ENCODE peak calls at places on chromosomes 11 and 22, in nine cellular contexts. V is fibroblast of mammary gland, E is lower lobe of right lung, F is choroid plexus epithelial cell, H is endothelial cell, U is bronchial epithelial cell, C is GM10248, M is cardiac muscle cell, D is left ventricle myocardium inferior. Z is an unnamed sample.

GRCh38 chr11:46916669-46917108 is 1.7 kb downstream of the LRP4 start:
- DNase-seq in F (peak), C (peak), D (peak), M (peak), U (peak), E (no peak), V (peak), H (peak), Z (peak)

GRCh38 chr11:3109921-3110706 is 52.9 kb upstream of the CARS1 start:
- DNase-seq in M (peak), U (peak), V (peak), F (peak), H (peak), E (peak), C (peak), D (no peak), Z (peak)

GRCh38 chr22:32920032-32920628 is 118.6 kb downstream of the TIMP3 start:
- DNase-seq in D (peak), M (no peak), H (no peak), V (peak), F (peak), U (no peak), C (no peak), E (no peak), Z (no peak)

GRCh38 chr11:44936527-44936926 is 14.2 kb downstream of the TP53I11 start:
- DNase-seq in F (peak), M (peak), C (peak), V (peak), U (peak), E (peak), D (peak), H (peak), Z (peak)

GRCh38 chr11:8234425-8234821 is 29.3 kb downstream of the LMO1 start:
- DNase-seq in M (no peak), V (no peak), H (no peak), U (no peak), C (no peak), D (no peak), F (no peak), E (peak), Z (no peak)

GRCh38 chr11:65427691-65428577 is 5.3 kb downstream of the NEAT1 start:
- DNase-seq in H (no peak), C (no peak), U (peak), F (peak), M (no peak), E (no peak), V (peak), D (no peak), Z (peak)

GRCh38 chr11:116981216-116981887 is 116.9 kb downstream of the SIK3 start:
- DNase-seq in U (no peak), V (peak), M (no peak), D (no peak), E (no peak), C (no peak), H (no peak), F (no peak), Z (no peak)

GRCh38 chr11:35144811-35145210 is 5.8 kb downstream of the CD44 start:
- DNase-seq in D (no peak), C (no peak), M (no peak), E (no peak), F (peak), V (peak), U (peak), H (no peak), Z (no peak)

GRCh38 chr22:19085233-19086043 is 36.8 kb downstream of the DGCR2 start:
- DNase-seq in V (peak), M (no peak), D (no peak), F (peak), U (peak), E (no peak), C (peak), H (peak), Z (no peak)

GRCh38 chr22:33300165-33300564 is 242.0 kb upstream of the SYN3 start:
- DNase-seq in E (no peak), H (no peak), V (no peak), U (no peak), F (no peak), D (peak), C (no peak), M (peak), Z (no peak)

GRCh38 chr22:40196628-40197027 is 18.9 kb downstream of the TNRC6B start:
- DNase-seq in M (no peak), D (no peak), F (peak), V (peak), E (no peak), H (no peak), C (peak), U (peak), Z (peak)

GRCh38 chr11:36123353-36124220 is 165.6 kb downstream of the COMMD9 start:
- DNase-seq in U (no peak), E (no peak), H (no peak), C (no peak), V (no peak), M (no peak), D (no peak), F (peak), Z (no peak)

GRCh38 chr11:8814209-8814922 is 96.6 kb upstream of the AKIP1 start:
- DNase-seq in C (no peak), E (no peak), U (peak), M (no peak), D (no peak), H (no peak), V (no peak), F (no peak), Z (no peak)

GRCh38 chr11:65779919-65780769 is 632 bp downstream of the AP5B1 start:
- DNase-seq in V (peak), U (peak), H (peak), F (peak), M (peak), E (peak), C (peak), D (peak), Z (peak)

GRCh38 chr11:116647305-116648080 is 125.3 kb downstream of the BUD13 start:
- DNase-seq in F (no peak), C (no peak), D (no peak), H (no peak), M (no peak), E (no peak), V (no peak), U (no peak), Z (no peak)

GRCh38 chr11:74345420-74345819 is 34.0 kb upstream of the P4HA3 start:
- DNase-seq in D (no peak), E (no peak), C (no peak), M (no peak), F (no peak), U (no peak), H (no peak), V (no peak), Z (no peak)

GRCh38 chr22:28952857-28953256 is 69.5 kb downstream of the ZNRF3 start:
- DNase-seq in U (no peak), E (peak), H (no peak), C (no peak), F (peak), M (no peak), D (no peak), V (peak), Z (no peak)

GRCh38 chr22:45468872-45469572 is 33.7 kb upstream of the FBLN1 start:
- DNase-seq in E (no peak), D (no peak), H (no peak), U (peak), C (no peak), V (peak), F (peak), M (no peak), Z (no peak)

GRCh38 chr11:65781152-65781961 is 581 bp upstream of the AP5B1 start:
- DNase-seq in E (peak), C (no peak), F (no peak), D (no peak), V (no peak), M (peak), H (peak), U (no peak), Z (no peak)

DNA sequence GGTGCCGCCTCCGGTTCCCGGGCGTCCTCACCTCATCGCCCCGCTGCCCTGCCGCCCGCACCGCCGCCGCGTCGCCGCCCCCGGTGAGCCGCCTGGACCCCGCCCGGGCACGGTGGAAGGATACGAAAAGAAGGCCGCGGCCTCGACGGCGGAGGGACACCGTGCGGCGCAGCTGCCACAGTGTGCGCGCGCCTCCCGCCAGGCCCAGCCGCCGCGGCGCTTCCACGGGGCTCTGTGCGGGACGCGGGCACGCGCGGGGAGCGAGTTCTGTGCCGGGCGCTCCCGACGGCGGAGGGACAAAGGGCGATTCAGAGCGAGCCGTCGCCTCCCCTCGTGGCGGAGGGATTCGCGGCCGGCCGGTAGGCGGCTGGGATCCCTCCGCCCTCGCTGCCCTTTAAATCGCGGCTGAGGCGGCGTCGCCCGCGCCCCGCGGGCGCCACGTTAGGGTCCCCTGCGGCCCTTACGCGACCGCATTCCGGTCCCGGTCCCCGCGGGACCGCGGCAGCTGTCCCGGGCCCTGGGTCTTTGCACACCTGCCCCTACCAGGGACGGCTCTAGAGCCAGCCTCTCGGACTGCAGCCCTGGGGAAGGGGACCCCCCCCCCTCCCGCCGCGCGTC is 568 bp upstream of the KMT5B start:
- DNase-seq in H (peak), D (peak), M (peak), F (peak), U (peak), V (peak), E (peak), C (peak), Z (peak)
- TF ChIP-seq CTCF in H (no peak), D (peak), M (no peak), F (no peak), U (no peak), V (no peak), E (no peak), C (no peak), Z (no peak)

DNA sequence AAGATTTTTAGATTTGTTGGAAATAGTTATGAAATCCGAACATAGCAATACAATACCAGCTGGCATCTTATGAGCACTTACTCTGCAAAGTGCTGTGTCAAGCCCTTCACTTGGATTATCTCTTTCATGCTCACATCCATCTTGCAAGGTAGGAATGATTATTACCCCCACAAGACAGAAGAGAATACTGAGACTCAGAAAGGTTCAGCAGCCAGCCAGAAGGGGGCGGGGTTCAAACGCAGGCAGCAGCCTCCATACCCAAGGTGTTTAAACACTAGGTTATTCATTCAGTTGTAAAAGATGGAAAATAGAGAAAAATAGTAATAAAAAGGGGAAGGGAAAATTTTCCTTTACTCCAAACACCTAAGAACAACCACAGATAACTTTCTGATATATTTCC is 158.5 kb downstream of the CCDC34 start:
- DNase-seq in U (peak), M (no peak), C (no peak), E (no peak), D (no peak), H (peak), F (peak), V (peak), Z (peak)
- TF ChIP-seq CTCF in U (peak), M (no peak), C (peak), E (no peak), D (peak), H (no peak), F (peak), V (peak), Z (peak)

GRCh38 chr22:48645766-48646165 is 1181.9 kb downstream of the BRD1 start:
- DNase-seq in U (no peak), C (no peak), D (no peak), M (no peak), H (no peak), V (no peak), F (no peak), E (no peak), Z (no peak)
- TF ChIP-seq CTCF in U (no peak), C (no peak), D (no peak), M (no peak), H (no peak), V (no peak), F (no peak), E (no peak), Z (no peak)

GRCh38 chr22:37681556-37682049 is 4.5 kb upstream of the NOL12 start:
- DNase-seq in H (peak), M (peak), F (peak), U (peak), V (peak), E (peak), D (peak), C (peak), Z (peak)
- TF ChIP-seq CTCF in H (peak), M (peak), F (peak), U (peak), V (peak), E (peak), D (peak), C (peak), Z (peak)

DNA sequence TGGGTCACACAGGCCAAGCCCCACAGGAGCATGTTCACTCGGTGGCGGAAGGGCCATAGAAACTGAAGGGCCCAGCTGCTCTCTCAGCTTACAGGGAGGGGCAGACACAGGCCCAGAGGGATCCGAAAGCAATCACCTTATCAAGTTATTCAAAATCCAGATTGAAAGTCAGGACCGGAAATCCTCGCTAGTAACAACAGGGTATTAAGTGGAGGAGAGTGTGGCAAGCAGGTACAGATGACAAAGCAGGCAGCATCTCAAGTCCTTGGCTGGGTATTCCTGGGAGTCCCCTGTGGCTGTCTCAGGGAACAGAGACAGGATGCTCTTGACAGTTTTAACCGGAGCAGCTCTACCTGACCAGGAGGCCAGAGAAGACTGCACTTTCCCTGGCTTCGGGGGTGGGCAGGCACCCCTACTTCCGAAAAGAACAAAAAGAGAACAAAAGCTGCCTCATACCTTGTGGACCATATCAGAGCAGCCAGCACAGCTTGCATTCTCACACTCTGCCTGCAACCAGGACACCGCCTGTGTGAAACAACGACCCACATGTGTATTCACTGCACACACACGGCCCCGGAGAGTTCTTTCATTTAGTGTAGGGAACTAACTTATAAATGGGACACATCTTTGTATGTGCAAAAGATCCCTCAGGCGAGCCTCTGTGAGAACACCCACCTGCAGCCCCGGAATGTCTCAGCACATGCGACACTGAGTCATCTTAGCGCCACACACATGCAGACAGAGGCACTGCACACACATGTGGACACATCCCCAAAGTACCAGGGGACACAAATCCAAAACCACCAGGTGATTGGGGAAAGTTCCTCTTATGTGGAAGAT is 78.3 kb downstream of the MICAL3 start:
- DNase-seq in V (no peak), M (no peak), E (no peak), C (peak), H (no peak), U (no peak), F (no peak), D (no peak), Z (no peak)
- TF ChIP-seq CTCF in V (no peak), M (no peak), E (no peak), C (peak), H (no peak), U (peak), F (no peak), D (no peak), Z (no peak)

DNA sequence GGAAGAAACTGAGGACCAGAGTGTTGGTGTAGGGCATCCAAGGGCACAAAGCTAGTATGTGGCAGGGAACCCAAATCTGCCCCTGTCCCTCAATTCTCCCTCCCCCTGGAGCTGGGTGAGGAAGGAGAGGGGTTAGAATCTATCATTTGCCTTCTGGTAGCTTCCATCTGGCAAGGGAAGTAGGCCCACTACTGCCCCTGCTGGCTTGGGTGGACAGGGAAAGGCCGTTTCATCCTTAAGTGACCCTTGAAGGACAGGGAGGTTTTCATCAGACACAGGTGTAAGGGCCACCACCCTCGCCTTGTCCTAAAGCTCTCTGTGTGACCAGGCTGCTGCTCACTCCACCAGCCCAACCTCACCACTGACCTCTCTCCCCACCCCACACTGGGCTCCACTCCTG is 22.1 kb downstream of the NECTIN1 start:
- DNase-seq in H (peak), M (no peak), D (no peak), F (no peak), C (no peak), E (no peak), U (no peak), V (no peak), Z (no peak)
- TF ChIP-seq CTCF in H (no peak), M (peak), D (no peak), F (peak), C (peak), E (peak), U (peak), V (peak), Z (no peak)

DNA sequence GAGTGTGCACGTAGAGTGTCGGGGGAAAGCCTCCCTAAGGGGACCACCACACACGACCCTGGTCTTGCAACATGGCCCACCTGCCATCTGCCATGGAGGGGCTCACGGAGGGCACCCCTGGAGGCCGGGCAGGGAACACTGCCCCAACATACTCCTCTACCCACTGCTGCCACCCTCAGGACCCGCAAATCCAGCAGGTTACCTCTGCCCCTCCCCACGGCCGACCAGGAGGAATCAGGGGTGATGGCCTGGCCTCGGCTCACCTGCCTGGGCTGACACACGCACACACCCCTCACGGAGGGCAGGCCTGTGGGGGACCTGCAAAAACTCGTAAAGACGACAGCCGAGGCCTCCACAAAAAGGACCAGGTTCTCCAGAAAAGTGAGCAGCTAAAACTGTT is 30.2 kb downstream of the CHID1 start:
- DNase-seq in H (no peak), E (no peak), C (no peak), F (no peak), D (no peak), V (no peak), U (no peak), M (no peak), Z (no peak)
- TF ChIP-seq CTCF in H (no peak), E (no peak), C (no peak), F (no peak), D (no peak), V (no peak), U (no peak), M (no peak), Z (no peak)

Z was measured in activated CD8-positive, alpha-beta T cell treated with anti-CD3 and anti-CD28 coated beads for 36 hours.